ENCODE peak calls at places on chromosome 4, in eight cellular contexts. P is SK-N-SH, U is K562, V is GM23338, D is HCT116, A is HepG2, F is Panc1, Z is GM12878. T is an unnamed sample.

GRCh38 chr4:71187399-71188196 is 151.2 kb upstream of the SLC4A4 start:
- DNase-seq in P (no peak), U (no peak), V (no peak), D (no peak), A (no peak), F (no peak), Z (no peak), T (no peak)

GRCh38 chr4:84482564-84483563 is 16.2 kb downstream of the NKX6-1 start:
- DNase-seq in P (peak; percentile 44), U (no peak), V (peak; percentile 94), D (no peak), A (no peak), F (no peak), Z (no peak), T (no peak)

GRCh38 chr4:13244342-13244905 is 239.7 kb downstream of the RAB28 start:
- DNase-seq in P (no peak), U (no peak), V (no peak), D (no peak), A (no peak), F (no peak), Z (no peak), T (no peak)

GRCh38 chr4:8215001-8215427 is 15.9 kb downstream of the SH3TC1 start:
- DNase-seq in P (no peak), U (no peak), V (no peak), D (no peak), A (no peak), F (no peak), Z (no peak), T (no peak)

GRCh38 chr4:1365271-1366178 is 18.5 kb downstream of the UVSSA start:
- DNase-seq in P (no peak), U (no peak), V (peak; percentile 54), D (no peak), A (no peak), F (no peak), Z (no peak), T (no peak)

GRCh38 chr4:74539043-74539790 is 94.3 kb downstream of the AREG start:
- DNase-seq in P (no peak), U (no peak), V (no peak), D (no peak), A (peak; percentile 39), F (no peak), Z (no peak), T (no peak)

GRCh38 chr4:8639777-8640720 is 47.5 kb downstream of the CPZ start:
- DNase-seq in P (no peak), U (no peak), V (no peak), D (no peak), A (no peak), F (no peak), Z (no peak), T (no peak)

GRCh38 chr4:87038837-87039715 is 104.3 kb downstream of the AFF1 start:
- DNase-seq in P (peak; percentile 59), U (no peak), V (peak; percentile 75), D (no peak), A (no peak), F (no peak), Z (no peak), T (no peak)

GRCh38 chr4:110787109-110787508 is 164.2 kb upstream of the PITX2 start:
- DNase-seq in P (no peak), U (no peak), V (no peak), D (no peak), A (no peak), F (no peak), Z (no peak), T (no peak)

GRCh38 chr4:24143741-24144140 is 253.9 kb upstream of the PPARGC1A start:
- DNase-seq in P (no peak), U (no peak), V (no peak), D (no peak), A (no peak), F (no peak), Z (no peak), T (no peak)

GRCh38 chr4:74005528-74005927 is 7.1 kb upstream of the CXCL5 start:
- DNase-seq in P (no peak), U (no peak), V (no peak), D (no peak), A (peak; percentile 92), F (no peak), Z (no peak), T (no peak)

GRCh38 chr4:114225462-114225861 is 246.0 kb upstream of the ARSJ start:
- DNase-seq in P (peak; percentile 12), U (no peak), V (no peak), D (no peak), A (no peak), F (no peak), Z (no peak), T (no peak)

GRCh38 chr4:177194906-177195305 is 114.8 kb upstream of the NEIL3 start:
- DNase-seq in P (no peak), U (no peak), V (no peak), D (no peak), A (no peak), F (no peak), Z (no peak), T (no peak)

GRCh38 chr4:117064297-117064696 is 21.1 kb downstream of the TRAM1L1 start:
- DNase-seq in P (no peak), U (no peak), V (no peak), D (no peak), A (no peak), F (no peak), Z (no peak), T (no peak)

GRCh38 chr4:89995006-89995405 is 100.4 kb downstream of the MMRN1 start:
- DNase-seq in P (no peak), U (no peak), V (no peak), D (no peak), A (no peak), F (no peak), Z (no peak), T (no peak)

GRCh38 chr4:163911891-163912290 is 417.4 kb downstream of the TMA16 start:
- DNase-seq in P (no peak), U (no peak), V (no peak), D (no peak), A (no peak), F (no peak), Z (no peak), T (no peak)

GRCh38 chr4:185566972-185567749 is 31.9 kb upstream of the PDLIM3 start:
- DNase-seq in P (no peak), U (no peak), V (no peak), D (no peak), A (peak; percentile 78), F (no peak), Z (no peak), T (no peak)
- TF ChIP-seq REST in P (no peak), U (no peak), V (no peak), D (no peak), A (no peak), F (no peak), Z (no peak), T (no peak)

DNA sequence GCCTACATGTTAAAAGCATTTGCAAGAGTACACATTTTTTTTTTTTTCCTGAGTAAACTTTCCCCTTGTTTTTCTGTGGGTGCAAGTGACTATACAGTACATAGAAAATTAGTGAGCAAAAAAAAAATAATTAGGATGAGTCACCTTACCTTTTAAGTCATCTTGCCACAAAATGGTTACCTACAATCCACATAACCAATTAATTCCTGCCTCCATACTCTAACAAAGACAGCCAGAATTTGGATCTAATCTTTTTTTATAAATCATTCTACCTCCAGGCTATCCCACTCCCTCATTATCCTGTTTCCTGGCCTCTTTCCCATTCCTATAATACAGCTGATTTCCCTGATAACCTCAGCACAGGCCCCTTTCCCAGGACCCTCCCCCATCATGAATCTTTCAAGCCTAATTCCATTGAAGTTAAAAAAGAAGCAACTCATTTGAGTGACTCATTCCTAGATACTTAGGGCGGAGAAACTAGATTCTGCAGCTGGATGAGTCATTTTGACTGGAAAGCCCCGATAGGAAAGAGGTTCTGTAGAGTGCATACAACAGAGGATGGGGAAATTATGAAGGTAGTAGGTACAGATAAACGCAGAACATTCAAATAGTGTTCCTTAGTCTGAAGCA is 128.2 kb downstream of the C4orf51 start:
- DNase-seq in P (peak; percentile 65), U (peak; percentile 47), V (peak; percentile 55), D (peak; percentile 96), A (peak; percentile 85), F (peak; percentile 35), Z (peak; percentile 86), T (no peak)
- TF ChIP-seq POLR2AphosphoS5 in P (peak; percentile 63), U (no peak), V (no peak), D (peak; percentile 64), A (no peak), F (no peak), Z (no peak), T (no peak)

GRCh38 chr4:88908521-88908920 is 148.5 kb downstream of the FAM13A start:
- DNase-seq in P (no peak), U (no peak), V (no peak), D (no peak), A (no peak), F (no peak), Z (no peak), T (no peak)
- TF ChIP-seq REST in P (no peak), U (no peak), V (no peak), D (no peak), A (no peak), F (no peak), Z (no peak), T (no peak)

GRCh38 chr4:82801910-82802521 is 3.4 kb upstream of the SCD5 start:
- DNase-seq in P (peak; percentile 47), U (no peak), V (no peak), D (no peak), A (peak; percentile 13), F (no peak), Z (no peak), T (no peak)

GRCh38 chr4:82797048-82797590 is 1.5 kb downstream of the SCD5 start:
- DNase-seq in P (peak; percentile 39), U (no peak), V (peak; percentile 79), D (no peak), A (no peak), F (no peak), Z (no peak), T (no peak)

GRCh38 chr4:82799006-82799881 is 648 bp upstream of the SCD5 start:
- DNase-seq in P (peak; percentile 44), U (no peak), V (peak; percentile 38), D (no peak), A (no peak), F (no peak), Z (no peak), T (peak; percentile 13)

GRCh38 chr4:82797591-82798081 is 960 bp downstream of the SCD5 start:
- DNase-seq in P (peak; percentile 75), U (no peak), V (peak; percentile 46), D (no peak), A (no peak), F (no peak), Z (no peak), T (no peak)

DNA sequence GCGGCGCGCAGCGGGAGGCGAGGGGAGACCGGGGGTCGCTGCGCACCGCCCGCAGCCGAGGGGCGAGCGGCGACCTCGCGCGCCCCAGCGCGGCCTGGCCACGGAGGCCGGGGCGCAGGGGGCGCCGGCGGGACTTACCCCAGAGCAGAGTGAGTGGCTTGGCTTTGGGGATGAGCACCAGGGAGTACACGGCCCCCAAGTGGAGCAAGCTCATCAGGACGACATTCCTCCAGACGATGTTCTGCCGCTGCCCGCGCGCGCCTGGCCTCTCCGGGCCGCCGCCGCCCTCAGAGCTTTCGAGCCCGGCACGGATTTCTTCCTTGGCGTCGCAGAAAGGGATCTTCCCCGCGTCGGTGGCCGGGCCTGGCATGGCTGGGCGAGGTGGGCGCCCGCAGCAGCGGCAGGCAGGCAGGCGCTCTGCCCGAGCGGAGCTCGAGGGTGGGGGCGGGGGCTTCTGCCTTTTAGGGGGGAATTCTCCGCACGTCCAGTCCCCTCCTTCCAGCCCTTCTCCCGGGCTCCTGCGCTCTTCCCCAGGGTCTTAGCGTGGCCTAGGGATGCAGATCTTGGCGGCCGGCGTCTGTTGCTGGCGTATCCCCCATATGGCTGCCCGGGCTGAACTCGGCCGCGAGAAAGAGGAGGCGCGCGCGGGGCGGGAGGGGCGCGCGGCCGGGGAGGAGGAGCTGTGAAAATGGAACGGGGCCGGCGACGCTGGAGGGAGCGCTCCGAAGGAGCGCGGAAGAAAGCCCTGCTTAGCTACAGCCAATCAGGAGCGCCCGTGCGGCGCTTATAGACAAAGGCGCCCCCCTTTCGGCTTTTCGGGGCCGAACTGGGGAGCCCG is at the start of gene SCD5:
- DNase-seq in P (peak; percentile 86), U (peak; percentile 83), V (peak; percentile 87), D (peak; percentile 55), A (no peak), F (no peak), Z (no peak), T (peak; percentile 16)
- TF ChIP-seq POLR2AphosphoS5 in P (peak; percentile 31), U (no peak), V (no peak), D (peak; percentile 46), A (no peak), F (no peak), Z (no peak), T (no peak)